ENCODE peak calls at places on chromosomes 3 and 15, in ten cellular contexts. One of them, this sample, is unnamed.

GRCh38 chr3:190017575-190018288 is 103.0 kb downstream of the P3H2 start:
- DNase-seq in K562: no peak
- DNase-seq in GM20000: no peak
- DNase-seq in RWPE2: no peak
- DNase-seq in heart left ventricle: no peak
- DNase-seq in WTC11: no peak
- DNase-seq in cardiac fibroblast: peak; percentile 86
- DNase-seq in fibroblast of pulmonary artery: peak; percentile 85
- DNase-seq in CD8-positive, alpha-beta T cell: no peak
- DNase-seq in OCI-LY7: no peak
- DNase-seq in this sample: peak; percentile 36

GRCh38 chr3:31531465-31531991 is 1.2 kb upstream of the STT3B start:
- DNase-seq in GM20000: no peak
- DNase-seq in CD8-positive, alpha-beta T cell: no peak
- DNase-seq in RWPE2: no peak
- DNase-seq in K562: no peak
- DNase-seq in WTC11: no peak
- DNase-seq in OCI-LY7: peak; percentile 36
- DNase-seq in cardiac fibroblast: peak; percentile 44
- DNase-seq in fibroblast of pulmonary artery: no peak
- DNase-seq in heart left ventricle: no peak
- DNase-seq in this sample: no peak

GRCh38 chr15:88647362-88648105 is 8.7 kb downstream of the ISG20 start:
- DNase-seq in cardiac fibroblast: no peak
- DNase-seq in WTC11: no peak
- DNase-seq in heart left ventricle: no peak
- DNase-seq in OCI-LY7: peak; percentile 86
- DNase-seq in CD8-positive, alpha-beta T cell: peak; percentile 47
- DNase-seq in RWPE2: peak; percentile 64
- DNase-seq in K562: no peak
- DNase-seq in fibroblast of pulmonary artery: no peak
- DNase-seq in GM20000: no peak
- DNase-seq in this sample: no peak

GRCh38 chr3:126349611-126350501 is 7.4 kb downstream of the KLF15 start:
- DNase-seq in CD8-positive, alpha-beta T cell: no peak
- DNase-seq in fibroblast of pulmonary artery: no peak
- DNase-seq in heart left ventricle: no peak
- DNase-seq in K562: no peak
- DNase-seq in GM20000: no peak
- DNase-seq in WTC11: peak; percentile 18
- DNase-seq in RWPE2: peak; percentile 52
- DNase-seq in OCI-LY7: no peak
- DNase-seq in cardiac fibroblast: no peak
- DNase-seq in this sample: no peak

GRCh38 chr15:95674031-95674430 is 656.5 kb upstream of the NR2F2 start:
- DNase-seq in CD8-positive, alpha-beta T cell: no peak
- DNase-seq in WTC11: no peak
- DNase-seq in K562: no peak
- DNase-seq in OCI-LY7: no peak
- DNase-seq in cardiac fibroblast: no peak
- DNase-seq in heart left ventricle: no peak
- DNase-seq in RWPE2: no peak
- DNase-seq in fibroblast of pulmonary artery: no peak
- DNase-seq in GM20000: no peak
- DNase-seq in this sample: no peak

GRCh38 chr15:74786659-74787165 is 4.8 kb downstream of the CSK start:
- DNase-seq in OCI-LY7: peak; percentile 57
- DNase-seq in GM20000: no peak
- DNase-seq in WTC11: no peak
- DNase-seq in cardiac fibroblast: no peak
- DNase-seq in fibroblast of pulmonary artery: no peak
- DNase-seq in CD8-positive, alpha-beta T cell: peak; percentile 48
- DNase-seq in RWPE2: peak; percentile 64
- DNase-seq in K562: no peak
- DNase-seq in heart left ventricle: peak; percentile 77
- DNase-seq in this sample: no peak

GRCh38 chr3:55089211-55089610 is 161.4 kb upstream of the LRTM1 start:
- DNase-seq in cardiac fibroblast: peak; percentile 49
- DNase-seq in fibroblast of pulmonary artery: peak; percentile 40
- DNase-seq in CD8-positive, alpha-beta T cell: no peak
- DNase-seq in OCI-LY7: no peak
- DNase-seq in WTC11: no peak
- DNase-seq in heart left ventricle: no peak
- DNase-seq in RWPE2: no peak
- DNase-seq in K562: no peak
- DNase-seq in GM20000: no peak
- DNase-seq in this sample: no peak

GRCh38 chr3:42489937-42490227 is 12.6 kb upstream of the VIPR1 start:
- DNase-seq in CD8-positive, alpha-beta T cell: peak; percentile 27
- DNase-seq in RWPE2: peak; percentile 15
- DNase-seq in heart left ventricle: no peak
- DNase-seq in fibroblast of pulmonary artery: no peak
- DNase-seq in cardiac fibroblast: no peak
- DNase-seq in OCI-LY7: no peak
- DNase-seq in K562: no peak
- DNase-seq in WTC11: no peak
- DNase-seq in GM20000: no peak
- DNase-seq in this sample: no peak

GRCh38 chr15:63364293-63365003 is 17.2 kb downstream of the CA12 start:
- DNase-seq in OCI-LY7: no peak
- DNase-seq in CD8-positive, alpha-beta T cell: no peak
- DNase-seq in heart left ventricle: no peak
- DNase-seq in K562: no peak
- DNase-seq in fibroblast of pulmonary artery: peak; percentile 53
- DNase-seq in RWPE2: no peak
- DNase-seq in WTC11: no peak
- DNase-seq in cardiac fibroblast: peak; percentile 25
- DNase-seq in GM20000: no peak
- DNase-seq in this sample: no peak

GRCh38 chr3:127037971-127038446 is 55.1 kb downstream of the PLXNA1 start:
- DNase-seq in fibroblast of pulmonary artery: no peak
- DNase-seq in OCI-LY7: peak; percentile 30
- DNase-seq in cardiac fibroblast: no peak
- DNase-seq in GM20000: no peak
- DNase-seq in RWPE2: peak; percentile 50
- DNase-seq in K562: no peak
- DNase-seq in WTC11: no peak
- DNase-seq in CD8-positive, alpha-beta T cell: no peak
- DNase-seq in heart left ventricle: peak; percentile 15
- DNase-seq in this sample: no peak

GRCh38 chr15:90619468-90619867 is 89.7 kb downstream of the CRTC3 start:
- DNase-seq in WTC11: no peak
- DNase-seq in heart left ventricle: no peak
- DNase-seq in RWPE2: no peak
- DNase-seq in OCI-LY7: no peak
- DNase-seq in CD8-positive, alpha-beta T cell: no peak
- DNase-seq in GM20000: no peak
- DNase-seq in cardiac fibroblast: no peak
- DNase-seq in K562: no peak
- DNase-seq in fibroblast of pulmonary artery: no peak
- DNase-seq in this sample: no peak

GRCh38 chr15:90617668-90618097 is 88.0 kb downstream of the CRTC3 start:
- DNase-seq in RWPE2: no peak
- DNase-seq in cardiac fibroblast: no peak
- DNase-seq in OCI-LY7: no peak
- DNase-seq in CD8-positive, alpha-beta T cell: no peak
- DNase-seq in K562: no peak
- DNase-seq in WTC11: no peak
- DNase-seq in GM20000: no peak
- DNase-seq in heart left ventricle: no peak
- DNase-seq in fibroblast of pulmonary artery: no peak
- DNase-seq in this sample: no peak

GRCh38 chr15:90617171-90617570 is 87.4 kb downstream of the CRTC3 start:
- DNase-seq in OCI-LY7: no peak
- DNase-seq in fibroblast of pulmonary artery: no peak
- DNase-seq in CD8-positive, alpha-beta T cell: no peak
- DNase-seq in heart left ventricle: no peak
- DNase-seq in WTC11: no peak
- DNase-seq in K562: no peak
- DNase-seq in RWPE2: no peak
- DNase-seq in cardiac fibroblast: peak; percentile 40
- DNase-seq in GM20000: no peak
- DNase-seq in this sample: no peak

GRCh38 chr15:90619939-90620338 is 90.2 kb downstream of the CRTC3 start:
- DNase-seq in WTC11: no peak
- DNase-seq in K562: no peak
- DNase-seq in GM20000: no peak
- DNase-seq in cardiac fibroblast: no peak
- DNase-seq in CD8-positive, alpha-beta T cell: no peak
- DNase-seq in RWPE2: no peak
- DNase-seq in OCI-LY7: no peak
- DNase-seq in heart left ventricle: no peak
- DNase-seq in fibroblast of pulmonary artery: no peak
- DNase-seq in this sample: no peak

GRCh38 chr15:90618330-90619136 is 88.8 kb downstream of the CRTC3 start:
- DNase-seq in OCI-LY7: no peak
- DNase-seq in K562: no peak
- DNase-seq in CD8-positive, alpha-beta T cell: no peak
- DNase-seq in heart left ventricle: no peak
- DNase-seq in cardiac fibroblast: no peak
- DNase-seq in fibroblast of pulmonary artery: no peak
- DNase-seq in GM20000: no peak
- DNase-seq in RWPE2: no peak
- DNase-seq in WTC11: no peak
- DNase-seq in this sample: no peak
- TF ChIP-seq CTCF in OCI-LY7: peak; percentile 32
- TF ChIP-seq CTCF in K562: peak; percentile 17
- TF ChIP-seq CTCF in CD8-positive, alpha-beta T cell: no peak
- TF ChIP-seq CTCF in heart left ventricle: no peak
- TF ChIP-seq CTCF in cardiac fibroblast: no peak
- TF ChIP-seq CTCF in fibroblast of pulmonary artery: no peak
- TF ChIP-seq CTCF in GM20000: no peak
- TF ChIP-seq CTCF in RWPE2: no peak
- TF ChIP-seq CTCF in WTC11: no peak
- TF ChIP-seq CTCF in this sample: no peak

DNA sequence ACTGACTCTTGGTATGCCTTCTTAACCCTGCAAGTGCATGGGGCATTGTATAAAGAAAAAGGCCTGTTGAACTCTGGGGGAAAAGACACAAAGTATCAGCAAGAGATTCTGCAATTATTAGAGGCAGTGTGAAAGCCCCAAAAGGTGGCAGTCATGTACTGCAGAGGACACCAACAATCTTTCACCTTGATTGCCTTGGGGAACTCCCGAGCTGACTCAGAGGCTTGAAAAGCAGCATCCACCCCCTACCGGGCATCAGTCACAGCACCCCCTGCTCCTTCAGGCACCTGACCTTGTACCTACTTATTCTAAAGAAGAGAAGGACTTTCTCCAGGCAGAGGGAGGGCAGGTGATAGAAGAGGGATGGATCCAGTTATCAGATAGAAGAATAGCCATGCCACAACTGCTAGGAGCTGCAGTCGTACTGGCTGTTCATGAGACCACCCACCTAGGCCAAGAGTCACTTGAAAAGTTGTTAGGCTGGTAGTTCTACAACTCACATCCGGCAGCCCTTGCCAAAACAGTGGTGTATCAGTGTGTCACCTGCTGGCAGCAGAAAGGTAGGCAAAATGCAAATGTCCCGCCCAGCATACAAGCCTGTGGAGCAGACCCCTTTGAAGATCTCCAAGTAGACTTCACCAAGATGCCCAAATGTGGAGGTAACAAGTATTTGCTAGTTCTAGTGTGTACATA is 241.6 kb upstream of the CNTN6 start:
- DNase-seq in CD8-positive, alpha-beta T cell: no peak
- DNase-seq in RWPE2: no peak
- DNase-seq in WTC11: no peak
- DNase-seq in GM20000: peak; percentile 3
- DNase-seq in cardiac fibroblast: peak; percentile 27
- DNase-seq in fibroblast of pulmonary artery: no peak
- DNase-seq in heart left ventricle: no peak
- DNase-seq in OCI-LY7: no peak
- DNase-seq in K562: no peak
- DNase-seq in this sample: no peak
- TF ChIP-seq CTCF in CD8-positive, alpha-beta T cell: no peak
- TF ChIP-seq CTCF in RWPE2: no peak
- TF ChIP-seq CTCF in WTC11: no peak
- TF ChIP-seq CTCF in GM20000: no peak
- TF ChIP-seq CTCF in cardiac fibroblast: peak; percentile 19
- TF ChIP-seq CTCF in fibroblast of pulmonary artery: no peak
- TF ChIP-seq CTCF in heart left ventricle: no peak
- TF ChIP-seq CTCF in OCI-LY7: no peak
- TF ChIP-seq CTCF in K562: no peak
- TF ChIP-seq CTCF in this sample: no peak

GRCh38 chr3:46105313-46105919 is 78.1 kb upstream of the XCR1 start:
- DNase-seq in OCI-LY7: peak; percentile 25
- DNase-seq in WTC11: no peak
- DNase-seq in cardiac fibroblast: no peak
- DNase-seq in CD8-positive, alpha-beta T cell: no peak
- DNase-seq in GM20000: no peak
- DNase-seq in fibroblast of pulmonary artery: no peak
- DNase-seq in RWPE2: no peak
- DNase-seq in heart left ventricle: no peak
- DNase-seq in K562: no peak
- DNase-seq in this sample: no peak

GRCh38 chr3:46104706-46105105 is 77.4 kb upstream of the XCR1 start:
- DNase-seq in CD8-positive, alpha-beta T cell: no peak
- DNase-seq in RWPE2: no peak
- DNase-seq in fibroblast of pulmonary artery: no peak
- DNase-seq in heart left ventricle: no peak
- DNase-seq in OCI-LY7: no peak
- DNase-seq in cardiac fibroblast: no peak
- DNase-seq in GM20000: no peak
- DNase-seq in K562: no peak
- DNase-seq in WTC11: no peak
- DNase-seq in this sample: no peak

GRCh38 chr3:46102780-46103130 is 75.5 kb upstream of the XCR1 start:
- DNase-seq in OCI-LY7: no peak
- DNase-seq in GM20000: no peak
- DNase-seq in K562: no peak
- DNase-seq in RWPE2: no peak
- DNase-seq in WTC11: no peak
- DNase-seq in heart left ventricle: no peak
- DNase-seq in CD8-positive, alpha-beta T cell: no peak
- DNase-seq in fibroblast of pulmonary artery: no peak
- DNase-seq in cardiac fibroblast: no peak
- DNase-seq in this sample: no peak

GRCh38 chr3:46100812-46101211 is 73.5 kb upstream of the XCR1 start:
- DNase-seq in fibroblast of pulmonary artery: no peak
- DNase-seq in WTC11: no peak
- DNase-seq in RWPE2: no peak
- DNase-seq in K562: no peak
- DNase-seq in CD8-positive, alpha-beta T cell: no peak
- DNase-seq in GM20000: no peak
- DNase-seq in heart left ventricle: no peak
- DNase-seq in OCI-LY7: no peak
- DNase-seq in cardiac fibroblast: no peak
- DNase-seq in this sample: no peak

GRCh38 chr3:46102059-46102779 is 74.9 kb upstream of the XCR1 start:
- DNase-seq in K562: no peak
- DNase-seq in cardiac fibroblast: no peak
- DNase-seq in OCI-LY7: no peak
- DNase-seq in heart left ventricle: no peak
- DNase-seq in fibroblast of pulmonary artery: no peak
- DNase-seq in CD8-positive, alpha-beta T cell: no peak
- DNase-seq in WTC11: no peak
- DNase-seq in RWPE2: no peak
- DNase-seq in GM20000: no peak
- DNase-seq in this sample: no peak
- TF ChIP-seq CTCF in K562: peak; percentile 16
- TF ChIP-seq CTCF in cardiac fibroblast: no peak
- TF ChIP-seq CTCF in OCI-LY7: peak; percentile 12
- TF ChIP-seq CTCF in heart left ventricle: no peak
- TF ChIP-seq CTCF in fibroblast of pulmonary artery: no peak
- TF ChIP-seq CTCF in CD8-positive, alpha-beta T cell: no peak
- TF ChIP-seq CTCF in WTC11: no peak
- TF ChIP-seq CTCF in RWPE2: peak; percentile 32
- TF ChIP-seq CTCF in GM20000: no peak
- TF ChIP-seq CTCF in this sample: no peak

GRCh38 chr15:98548172-98548971 is 100.0 kb upstream of the IGF1R start:
- DNase-seq in heart left ventricle: peak; percentile 81
- DNase-seq in OCI-LY7: no peak
- DNase-seq in WTC11: peak; percentile 72
- DNase-seq in RWPE2: peak; percentile 84
- DNase-seq in fibroblast of pulmonary artery: peak; percentile 62
- DNase-seq in GM20000: no peak
- DNase-seq in cardiac fibroblast: peak; percentile 23
- DNase-seq in CD8-positive, alpha-beta T cell: peak; percentile 51
- DNase-seq in K562: no peak
- DNase-seq in this sample: peak; percentile 71
- TF ChIP-seq CTCF in heart left ventricle: peak; percentile 4
- TF ChIP-seq CTCF in OCI-LY7: no peak
- TF ChIP-seq CTCF in WTC11: no peak
- TF ChIP-seq CTCF in RWPE2: peak; percentile 50
- TF ChIP-seq CTCF in fibroblast of pulmonary artery: peak; percentile 6
- TF ChIP-seq CTCF in GM20000: no peak
- TF ChIP-seq CTCF in cardiac fibroblast: no peak
- TF ChIP-seq CTCF in CD8-positive, alpha-beta T cell: no peak
- TF ChIP-seq CTCF in K562: no peak
- TF ChIP-seq CTCF in this sample: no peak